ENCODE peak calls at places on chromosomes 3 and 15, in eight cellular contexts. One of them, this sample, is unnamed.

GRCh38 chr15:75674366-75674765 is 26.7 kb downstream of the SNX33 start:
- DNase-seq in activated CD8-positive, alpha-beta memory T cell treated with anti-CD3 and anti-CD28 coated beads, Interleukin-2, amount 10 ng/mL, durations not matched to agents 7 days and 5 days: no peak
- DNase-seq in HL-60: no peak
- DNase-seq in NB4: no peak
- DNase-seq in GM13977: no peak
- DNase-seq in NCI-H1930: no peak
- DNase-seq in T-cell: no peak
- DNase-seq in RPMI7951: no peak
- DNase-seq in this sample: no peak

GRCh38 chr3:123076496-123077418 is 9.9 kb downstream of the PDIA5 start:
- DNase-seq in NB4: no peak
- DNase-seq in RPMI7951: no peak
- DNase-seq in HL-60: no peak
- DNase-seq in GM13977: no peak
- DNase-seq in NCI-H1930: no peak
- DNase-seq in activated CD8-positive, alpha-beta memory T cell treated with anti-CD3 and anti-CD28 coated beads, Interleukin-2, amount 10 ng/mL, durations not matched to agents 7 days and 5 days: no peak
- DNase-seq in T-cell: no peak
- DNase-seq in this sample: no peak

GRCh38 chr15:37002041-37002689 is 98.2 kb downstream of the MEIS2 start:
- DNase-seq in T-cell: no peak
- DNase-seq in NCI-H1930: no peak
- DNase-seq in NB4: no peak
- DNase-seq in HL-60: no peak
- DNase-seq in GM13977: no peak
- DNase-seq in RPMI7951: no peak
- DNase-seq in activated CD8-positive, alpha-beta memory T cell treated with anti-CD3 and anti-CD28 coated beads, Interleukin-2, amount 10 ng/mL, durations not matched to agents 7 days and 5 days: no peak
- DNase-seq in this sample: no peak

GRCh38 chr15:33322091-33322490 is 11.3 kb downstream of the RYR3 start:
- DNase-seq in RPMI7951: no peak
- DNase-seq in NCI-H1930: no peak
- DNase-seq in T-cell: no peak
- DNase-seq in HL-60: no peak
- DNase-seq in GM13977: no peak
- DNase-seq in NB4: no peak
- DNase-seq in activated CD8-positive, alpha-beta memory T cell treated with anti-CD3 and anti-CD28 coated beads, Interleukin-2, amount 10 ng/mL, durations not matched to agents 7 days and 5 days: no peak
- DNase-seq in this sample: no peak

GRCh38 chr15:99132122-99132521 is 27.2 kb downstream of the SYNM start:
- DNase-seq in activated CD8-positive, alpha-beta memory T cell treated with anti-CD3 and anti-CD28 coated beads, Interleukin-2, amount 10 ng/mL, durations not matched to agents 7 days and 5 days: no peak
- DNase-seq in HL-60: no peak
- DNase-seq in NB4: no peak
- DNase-seq in RPMI7951: no peak
- DNase-seq in NCI-H1930: no peak
- DNase-seq in GM13977: no peak
- DNase-seq in T-cell: no peak
- DNase-seq in this sample: no peak

GRCh38 chr3:161020264-161020663 is 84.9 kb downstream of the B3GALNT1 start:
- DNase-seq in activated CD8-positive, alpha-beta memory T cell treated with anti-CD3 and anti-CD28 coated beads, Interleukin-2, amount 10 ng/mL, durations not matched to agents 7 days and 5 days: no peak
- DNase-seq in T-cell: no peak
- DNase-seq in GM13977: no peak
- DNase-seq in HL-60: no peak
- DNase-seq in NCI-H1930: no peak
- DNase-seq in NB4: no peak
- DNase-seq in RPMI7951: no peak
- DNase-seq in this sample: no peak

GRCh38 chr3:192857148-192857735 is 60.4 kb downstream of the MB21D2 start:
- DNase-seq in GM13977: no peak
- DNase-seq in T-cell: no peak
- DNase-seq in activated CD8-positive, alpha-beta memory T cell treated with anti-CD3 and anti-CD28 coated beads, Interleukin-2, amount 10 ng/mL, durations not matched to agents 7 days and 5 days: no peak
- DNase-seq in NB4: no peak
- DNase-seq in RPMI7951: no peak
- DNase-seq in NCI-H1930: no peak
- DNase-seq in HL-60: no peak
- DNase-seq in this sample: no peak

GRCh38 chr15:48086162-48086561 is 34.6 kb upstream of the SLC24A5 start:
- DNase-seq in HL-60: no peak
- DNase-seq in T-cell: no peak
- DNase-seq in NB4: no peak
- DNase-seq in RPMI7951: no peak
- DNase-seq in activated CD8-positive, alpha-beta memory T cell treated with anti-CD3 and anti-CD28 coated beads, Interleukin-2, amount 10 ng/mL, durations not matched to agents 7 days and 5 days: no peak
- DNase-seq in NCI-H1930: no peak
- DNase-seq in GM13977: no peak
- DNase-seq in this sample: no peak

GRCh38 chr3:48426401-48426909 is 3.4 kb downstream of the PLXNB1 start:
- DNase-seq in NB4: no peak
- DNase-seq in GM13977: no peak
- DNase-seq in NCI-H1930: no peak
- DNase-seq in T-cell: no peak
- DNase-seq in HL-60: no peak
- DNase-seq in RPMI7951: peak; percentile 24
- DNase-seq in activated CD8-positive, alpha-beta memory T cell treated with anti-CD3 and anti-CD28 coated beads, Interleukin-2, amount 10 ng/mL, durations not matched to agents 7 days and 5 days: no peak
- DNase-seq in this sample: no peak

GRCh38 chr15:35784745-35785144 is 238.8 kb upstream of the DPH6 start:
- DNase-seq in NB4: peak; percentile 1
- DNase-seq in HL-60: no peak
- DNase-seq in GM13977: no peak
- DNase-seq in T-cell: no peak
- DNase-seq in NCI-H1930: peak; percentile 20
- DNase-seq in activated CD8-positive, alpha-beta memory T cell treated with anti-CD3 and anti-CD28 coated beads, Interleukin-2, amount 10 ng/mL, durations not matched to agents 7 days and 5 days: no peak
- DNase-seq in RPMI7951: peak; percentile 1
- DNase-seq in this sample: no peak

GRCh38 chr3:177832862-177833261 is 635.6 kb upstream of the TBL1XR1 start:
- DNase-seq in activated CD8-positive, alpha-beta memory T cell treated with anti-CD3 and anti-CD28 coated beads, Interleukin-2, amount 10 ng/mL, durations not matched to agents 7 days and 5 days: no peak
- DNase-seq in HL-60: no peak
- DNase-seq in NCI-H1930: peak; percentile 40
- DNase-seq in T-cell: no peak
- DNase-seq in RPMI7951: no peak
- DNase-seq in NB4: no peak
- DNase-seq in GM13977: no peak
- DNase-seq in this sample: no peak

GRCh38 chr3:139198929-139199328 is 144.9 kb upstream of the MRPS22 start:
- DNase-seq in NCI-H1930: no peak
- DNase-seq in RPMI7951: peak; percentile 99
- DNase-seq in GM13977: no peak
- DNase-seq in NB4: peak; percentile 47
- DNase-seq in activated CD8-positive, alpha-beta memory T cell treated with anti-CD3 and anti-CD28 coated beads, Interleukin-2, amount 10 ng/mL, durations not matched to agents 7 days and 5 days: no peak
- DNase-seq in T-cell: no peak
- DNase-seq in HL-60: no peak
- DNase-seq in this sample: no peak

GRCh38 chr3:48023377-48023776 is 7.2 kb upstream of the MAP4 start:
- DNase-seq in GM13977: no peak
- DNase-seq in NB4: no peak
- DNase-seq in NCI-H1930: no peak
- DNase-seq in HL-60: no peak
- DNase-seq in activated CD8-positive, alpha-beta memory T cell treated with anti-CD3 and anti-CD28 coated beads, Interleukin-2, amount 10 ng/mL, durations not matched to agents 7 days and 5 days: no peak
- DNase-seq in RPMI7951: no peak
- DNase-seq in T-cell: no peak
- DNase-seq in this sample: no peak

GRCh38 chr15:95262866-95263564 is 1031.7 kb downstream of the MCTP2 start:
- DNase-seq in NCI-H1930: no peak
- DNase-seq in HL-60: no peak
- DNase-seq in activated CD8-positive, alpha-beta memory T cell treated with anti-CD3 and anti-CD28 coated beads, Interleukin-2, amount 10 ng/mL, durations not matched to agents 7 days and 5 days: no peak
- DNase-seq in GM13977: no peak
- DNase-seq in T-cell: no peak
- DNase-seq in NB4: no peak
- DNase-seq in RPMI7951: peak; percentile 49
- DNase-seq in this sample: no peak

GRCh38 chr15:51212909-51213308 is 118.2 kb upstream of the TNFAIP8L3 start:
- DNase-seq in NCI-H1930: no peak
- DNase-seq in HL-60: no peak
- DNase-seq in activated CD8-positive, alpha-beta memory T cell treated with anti-CD3 and anti-CD28 coated beads, Interleukin-2, amount 10 ng/mL, durations not matched to agents 7 days and 5 days: no peak
- DNase-seq in RPMI7951: no peak
- DNase-seq in T-cell: no peak
- DNase-seq in GM13977: no peak
- DNase-seq in NB4: no peak
- DNase-seq in this sample: no peak

GRCh38 chr15:96230557-96231181 is 99.8 kb upstream of the NR2F2 start:
- DNase-seq in RPMI7951: peak; percentile 73
- DNase-seq in NCI-H1930: no peak
- DNase-seq in NB4: no peak
- DNase-seq in GM13977: no peak
- DNase-seq in T-cell: no peak
- DNase-seq in HL-60: no peak
- DNase-seq in activated CD8-positive, alpha-beta memory T cell treated with anti-CD3 and anti-CD28 coated beads, Interleukin-2, amount 10 ng/mL, durations not matched to agents 7 days and 5 days: no peak
- DNase-seq in this sample: no peak

GRCh38 chr3:119681279-119681678 is 4.1 kb upstream of the COX17 start:
- DNase-seq in GM13977: peak; percentile 45
- DNase-seq in RPMI7951: peak; percentile 46
- DNase-seq in T-cell: no peak
- DNase-seq in HL-60: no peak
- DNase-seq in NB4: peak; percentile 58
- DNase-seq in NCI-H1930: no peak
- DNase-seq in activated CD8-positive, alpha-beta memory T cell treated with anti-CD3 and anti-CD28 coated beads, Interleukin-2, amount 10 ng/mL, durations not matched to agents 7 days and 5 days: no peak
- DNase-seq in this sample: peak; percentile 14

GRCh38 chr3:32956750-32957570 is 5.5 kb downstream of the CCR4 start:
- DNase-seq in activated CD8-positive, alpha-beta memory T cell treated with anti-CD3 and anti-CD28 coated beads, Interleukin-2, amount 10 ng/mL, durations not matched to agents 7 days and 5 days: no peak
- DNase-seq in HL-60: no peak
- DNase-seq in T-cell: no peak
- DNase-seq in NCI-H1930: no peak
- DNase-seq in GM13977: no peak
- DNase-seq in RPMI7951: peak; percentile 18
- DNase-seq in NB4: no peak
- DNase-seq in this sample: no peak